ENCODE peak calls at places on chromosomes 5 and 9, in eight cellular contexts. U is right atrium auricular region, B is heart right ventricle, J is left ventricle myocardium inferior, O is kidney epithelial cell, N is AG10803, I is heart left ventricle, Q is lower lobe of right lung. M is an unnamed sample.

GRCh38 chr5:57033103-57033502 is 81.2 kb upstream of the MIER3 start:
- DNase-seq in O (no peak), J (no peak), I (no peak), Q (no peak), U (no peak), N (no peak), B (no peak), M (no peak)

GRCh38 chr9:127959841-127960409 is 20.9 kb downstream of the EEIG1 start:
- DNase-seq in O (no peak), I (no peak), B (no peak), Q (no peak), N (no peak), J (no peak), U (no peak), M (no peak)

GRCh38 chr5:135484563-135485157 is 32.5 kb upstream of the TIFAB start:
- DNase-seq in Q (no peak), O (no peak), N (no peak), U (no peak), I (no peak), J (no peak), B (no peak), M (no peak)

GRCh38 chr5:55003432-55004065 is 18.2 kb upstream of the ESM1 start:
- DNase-seq in I (no peak), O (no peak), N (no peak), B (no peak), J (no peak), U (no peak), Q (no peak), M (no peak)

GRCh38 chr5:38613475-38613874 is 57.0 kb upstream of the LIFR start:
- DNase-seq in I (no peak), O (no peak), N (no peak), B (no peak), J (no peak), U (no peak), Q (no peak), M (no peak)

GRCh38 chr9:98074119-98074990 is 17.8 kb downstream of the NANS start:
- DNase-seq in J (peak), N (peak), Q (peak), I (peak), U (peak), B (peak), O (no peak), M (peak)

GRCh38 chr5:7039058-7039457 is 325.8 kb downstream of the TENT4A start:
- DNase-seq in J (no peak), Q (no peak), N (no peak), I (no peak), U (no peak), B (no peak), O (no peak), M (no peak)

GRCh38 chr5:58745350-58745749 is 162.5 kb downstream of the RAB3C start:
- DNase-seq in I (no peak), U (no peak), J (no peak), B (no peak), O (no peak), Q (no peak), N (no peak), M (no peak)

GRCh38 chr9:91948061-91948422 is 2.0 kb downstream of the ROR2 start:
- DNase-seq in B (no peak), O (no peak), Q (no peak), I (no peak), U (peak), N (no peak), J (no peak), M (peak)
- H3K4me3 ChIP-seq in B (no peak), O (no peak), Q (peak), I (peak), U (peak), N (peak), J (peak), M (peak)

DNA sequence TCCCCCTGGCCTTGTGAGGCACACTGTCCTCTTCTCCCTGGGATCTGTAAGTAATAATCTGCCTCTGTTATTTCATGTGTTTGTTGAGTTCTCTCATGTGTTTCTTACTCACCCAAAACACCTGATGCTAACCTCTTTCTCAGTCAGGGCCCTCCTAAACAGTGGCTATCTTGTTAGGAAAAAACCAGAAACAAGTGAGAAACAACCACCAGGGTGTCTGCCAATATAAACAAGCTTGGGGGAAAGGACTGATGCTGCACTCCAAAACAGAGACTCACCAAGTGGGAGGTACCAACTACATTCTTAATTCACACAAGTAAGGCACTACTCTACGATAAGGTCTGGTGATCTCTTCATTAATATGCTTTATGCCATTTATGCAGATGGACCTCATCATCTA is 564.4 kb downstream of the SEMA5A start:
- DNase-seq in I (no peak), J (no peak), B (no peak), O (no peak), N (peak), U (no peak), Q (no peak), M (peak)
- TF ChIP-seq CTCF in I (no peak), J (no peak), B (no peak), O (no peak), N (no peak), U (no peak), Q (no peak), M (no peak)

DNA sequence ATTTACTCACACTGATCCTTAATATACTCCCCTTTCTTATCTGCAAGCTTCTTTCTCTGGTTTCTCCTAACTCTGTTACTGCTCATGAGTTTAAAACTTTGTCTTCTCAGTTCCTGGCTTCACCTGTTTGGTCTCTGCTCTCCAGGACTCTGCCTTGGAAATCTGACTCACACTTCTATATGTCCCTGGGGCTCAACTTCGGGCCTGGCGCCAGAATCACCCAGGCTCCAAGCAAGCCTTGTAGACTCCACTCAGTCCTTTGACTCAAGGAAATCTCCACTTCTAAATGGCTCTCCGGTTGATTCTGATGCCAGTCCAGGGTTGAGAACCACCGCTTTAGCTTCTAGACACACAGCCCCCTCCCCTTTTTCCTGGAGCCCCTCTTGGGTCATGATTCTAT is 57.8 kb downstream of the TMC1 start:
- DNase-seq in Q (no peak), I (no peak), B (peak), O (no peak), N (peak), U (peak), J (peak), M (peak)
- H3K4me3 ChIP-seq in Q (no peak), I (peak), B (no peak), O (no peak), N (no peak), U (no peak), J (peak), M (no peak)

GRCh38 chr5:108753331-108753730 is 5.6 kb downstream of the FER start:
- DNase-seq in J (no peak), I (no peak), U (no peak), O (no peak), B (no peak), N (peak), Q (no peak), M (peak)

GRCh38 chr5:108749130-108749861 is 1.6 kb downstream of the FER start:
- DNase-seq in B (no peak), J (no peak), U (no peak), O (no peak), I (no peak), N (no peak), Q (no peak), M (no peak)

GRCh38 chr5:108747111-108748009 is at the start of gene FER:
- DNase-seq in B (peak), U (no peak), J (no peak), Q (no peak), N (peak), I (peak), O (peak), M (peak)

GRCh38 chr5:108748010-108748353 is 285 bp downstream of the FER start:
- DNase-seq in Q (no peak), I (no peak), N (no peak), O (no peak), J (no peak), B (no peak), U (no peak), M (no peak)

DNA sequence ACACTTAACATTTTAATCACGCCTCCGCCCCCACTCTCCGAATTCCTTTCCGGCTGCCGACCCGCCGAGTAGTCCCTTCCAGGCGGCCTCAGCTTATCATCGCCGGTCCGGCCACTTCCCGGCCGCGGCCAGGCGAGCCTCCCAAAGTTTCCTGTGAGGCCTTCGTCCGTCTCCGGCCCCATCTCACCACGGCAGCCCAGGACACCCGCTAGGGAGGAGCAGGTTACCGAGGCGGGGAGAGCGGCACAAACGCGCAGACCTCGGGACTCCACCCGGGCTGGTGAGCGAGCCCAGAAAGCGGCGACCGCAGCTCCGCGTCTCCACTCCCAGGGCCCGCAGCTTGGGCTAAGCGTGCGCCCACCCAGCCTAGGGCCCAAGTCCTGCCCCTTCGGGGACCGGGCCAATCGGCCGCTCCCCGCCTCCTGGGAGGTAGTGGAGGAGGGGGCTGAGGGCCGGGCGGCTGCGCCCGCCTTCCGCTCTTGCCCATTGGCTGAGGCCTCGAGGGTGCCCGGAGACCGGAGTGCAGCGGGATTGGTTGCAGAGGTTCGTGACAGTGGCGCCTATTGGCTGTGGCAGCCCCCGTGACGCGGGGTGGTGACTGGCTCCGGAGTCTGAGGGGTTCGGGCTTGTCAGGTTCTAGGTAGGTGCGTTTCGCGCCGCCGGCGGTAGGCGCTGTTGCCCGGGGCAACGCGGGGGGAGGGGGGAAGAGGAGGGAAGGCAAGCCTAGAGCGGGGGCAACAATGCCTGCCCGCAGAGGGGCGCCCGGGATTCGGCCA is 845 bp downstream of the FER start:
- DNase-seq in Q (peak), J (peak), U (peak), B (peak), N (peak), O (peak), I (peak), M (peak)
- TF ChIP-seq CTCF in Q (peak), J (peak), U (no peak), B (no peak), N (no peak), O (peak), I (peak), M (no peak)

M was measured in fibroblast of the aortic adventitia.